ENCODE peak calls at places on chromosome 22, in seven cellular contexts. X is endothelial cell, Z is dorsolateral prefrontal cortex, E is H9, R is bronchial epithelial cell, L is mammary epithelial cell, H is AG09309. F is an unnamed sample.

GRCh38 chr22:44595841-44596341 is 97.9 kb upstream of the RTL6 start:
- DNase-seq in E (no peak), H (no peak), R (no peak), X (no peak), L (no peak), Z (no peak), F (no peak)

GRCh38 chr22:38956551-38956950 is 858 bp upstream of the APOBEC3A start:
- DNase-seq in Z (no peak), R (no peak), E (no peak), H (no peak), L (no peak), X (no peak), F (no peak)

GRCh38 chr22:48264586-48264985 is 1502.1 kb downstream of the TBC1D22A start:
- DNase-seq in X (no peak), L (no peak), E (no peak), Z (no peak), R (no peak), H (no peak), F (no peak)

GRCh38 chr22:31662668-31663037 is 638 bp upstream of the PISD start:
- DNase-seq in L (no peak), R (no peak), E (no peak), X (no peak), Z (no peak), H (no peak), F (no peak)

GRCh38 chr22:17102297-17102667 is 17.5 kb downstream of the IL17RA start:
- DNase-seq in H (no peak), L (no peak), E (no peak), Z (no peak), X (no peak), R (no peak), F (no peak)

GRCh38 chr22:38487946-38488345 is 18.2 kb downstream of the DDX17 start:
- DNase-seq in X (no peak), Z (no peak), H (no peak), R (no peak), L (peak), E (no peak), F (no peak)

GRCh38 chr22:41574847-41575381 is 14.1 kb downstream of the CSDC2 start:
- DNase-seq in X (no peak), E (no peak), Z (no peak), L (no peak), R (no peak), H (no peak), F (no peak)

GRCh38 chr22:39349506-39349966 is 255 bp upstream of the SYNGR1 start:
- DNase-seq in X (peak), E (no peak), L (no peak), H (no peak), R (no peak), Z (peak), F (no peak)

GRCh38 chr22:32987081-32987631 is 71.0 kb downstream of the SYN3 start:
- DNase-seq in R (peak), E (peak), X (no peak), L (peak), Z (peak), H (peak), F (peak)

GRCh38 chr22:50178471-50178864 is 7.2 kb upstream of the TRABD start:
- DNase-seq in H (no peak), E (no peak), X (no peak), R (no peak), L (no peak), Z (no peak), F (no peak)

GRCh38 chr22:43892183-43892894 is 526 bp upstream of the PNPLA5 start:
- DNase-seq in Z (no peak), H (no peak), R (no peak), E (no peak), L (no peak), X (no peak), F (no peak)

GRCh38 chr22:28418063-28418462 is 261.6 kb downstream of the TTC28 start:
- DNase-seq in H (no peak), Z (no peak), R (no peak), L (no peak), E (no peak), X (no peak), F (no peak)
- TF ChIP-seq CTCF in H (no peak), Z (no peak), R (no peak), L (no peak), E (no peak), X (no peak), F (no peak)

DNA sequence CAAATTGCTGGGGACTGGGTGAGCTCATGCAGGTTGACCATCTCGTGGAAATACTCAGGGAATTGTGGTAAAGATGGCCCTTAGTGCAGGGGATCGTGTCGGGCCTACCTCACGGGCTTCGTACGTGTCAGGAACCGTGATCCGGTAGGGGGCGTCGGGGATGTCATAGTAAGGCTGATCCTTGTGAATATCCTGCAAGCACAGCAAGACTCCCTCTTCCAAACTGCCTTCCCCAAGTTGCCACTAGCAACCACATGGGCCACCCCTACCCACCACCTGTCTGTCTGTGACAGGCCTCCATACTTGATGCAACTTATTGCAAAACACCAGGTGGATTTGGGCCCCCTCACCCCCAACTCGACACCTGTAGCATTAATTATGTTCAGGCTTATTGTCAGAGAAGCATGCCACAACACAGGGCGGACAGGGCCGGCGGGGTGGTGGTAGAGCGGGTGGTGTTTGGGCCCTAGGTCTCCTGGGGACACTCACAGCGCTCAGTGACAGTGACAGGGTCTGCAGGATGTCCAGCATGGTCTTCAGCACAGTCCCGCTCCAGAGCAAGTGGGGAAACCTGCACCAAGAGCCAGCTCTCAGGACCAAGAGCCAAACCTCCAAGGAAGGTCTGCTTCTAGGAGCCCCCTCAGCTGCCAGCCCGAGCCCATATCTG is 22.6 kb upstream of the SERPIND1 start:
- DNase-seq in L (no peak), Z (no peak), R (no peak), H (no peak), E (peak), X (peak), F (no peak)
- TF ChIP-seq CTCF in L (no peak), Z (no peak), R (no peak), H (no peak), E (peak), X (no peak), F (no peak)

DNA sequence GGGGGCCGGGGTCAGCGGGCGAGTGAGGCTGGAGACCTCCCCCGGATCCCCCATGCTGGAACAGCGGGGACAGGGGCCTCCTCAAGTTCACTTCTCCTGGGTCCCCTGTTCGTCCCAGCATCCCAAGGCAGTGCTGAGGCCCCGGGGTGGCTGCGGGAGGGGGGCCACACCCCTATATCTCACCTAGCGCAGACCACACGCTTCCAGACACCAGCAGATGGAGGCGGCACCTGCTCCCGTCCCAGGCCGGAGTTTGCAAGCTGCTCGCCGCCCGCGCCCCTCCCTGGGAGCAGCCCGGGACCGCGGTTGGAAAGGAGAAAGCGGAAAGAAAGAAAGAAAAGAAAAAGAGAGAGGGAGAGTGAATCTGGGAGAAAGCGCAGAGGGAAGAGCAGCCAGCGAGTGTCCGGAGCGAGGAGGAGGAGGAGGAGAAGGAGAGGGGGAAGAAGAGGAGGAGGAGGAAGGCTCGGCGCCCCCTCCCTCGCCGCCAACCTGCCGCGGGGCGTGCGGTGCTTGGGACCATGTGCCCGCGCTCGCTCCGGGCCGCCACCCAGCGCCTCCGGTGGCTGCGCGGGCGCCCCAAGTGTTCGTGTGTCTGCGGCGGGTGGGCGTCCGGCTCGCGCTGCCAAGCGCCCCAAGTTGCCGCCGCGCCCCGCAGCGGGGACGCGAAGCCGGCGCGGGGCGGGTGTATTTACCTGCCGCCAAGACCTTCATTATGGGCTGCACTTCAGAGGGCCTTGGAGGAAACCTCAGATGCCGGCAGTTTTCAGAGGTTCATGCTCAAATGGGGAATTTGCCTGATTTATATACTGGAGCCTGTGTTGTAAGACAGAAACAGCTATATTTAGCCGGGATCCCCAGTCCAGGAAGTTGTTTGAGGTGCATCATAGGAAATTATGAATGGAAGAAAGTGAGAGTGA is at the start of gene LIF:
- DNase-seq in H (no peak), R (peak), L (peak), Z (no peak), E (peak), X (no peak), F (peak)
- TF ChIP-seq CTCF in H (no peak), R (peak), L (peak), Z (no peak), E (no peak), X (no peak), F (peak)

DNA sequence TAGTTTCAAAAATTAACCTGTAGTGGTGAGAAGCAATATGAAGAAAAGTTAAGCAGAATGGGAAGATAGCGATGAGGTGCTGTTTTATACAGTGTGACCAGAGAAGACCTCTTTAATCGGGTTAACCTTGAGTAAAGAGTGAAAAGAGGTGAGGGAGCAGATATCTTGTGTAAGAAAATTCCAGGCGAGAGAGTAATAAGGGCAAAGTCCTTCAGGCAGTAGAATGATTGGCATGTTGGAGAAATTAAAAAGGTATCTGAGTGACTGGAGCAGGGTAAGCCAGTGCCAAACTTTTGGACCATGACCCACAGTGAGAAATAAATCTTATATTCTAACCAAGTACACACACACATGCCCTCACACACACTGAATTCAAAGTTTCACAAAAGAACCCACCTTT is 374.7 kb upstream of the LARGE1 start:
- DNase-seq in L (no peak), X (no peak), Z (no peak), R (no peak), H (no peak), E (no peak), F (no peak)
- TF ChIP-seq CTCF in L (no peak), X (no peak), Z (no peak), R (no peak), H (no peak), E (no peak), F (no peak)

GRCh38 chr22:35547993-35548761 is 7.5 kb downstream of the RASD2 start:
- DNase-seq in R (no peak), Z (no peak), L (no peak), E (peak), X (no peak), H (no peak), F (no peak)
- TF ChIP-seq CTCF in R (no peak), Z (no peak), L (no peak), E (peak), X (no peak), H (peak), F (no peak)